ENCODE peak calls at places on chromosomes 7 and 10, in eight cellular contexts. S is right lobe of liver, K is lower lobe of right lung, H is breast epithelium, U is coronary artery, P is K562, I is HFF-Myc, Q is choroid plexus epithelial cell. W is an unnamed sample.

GRCh38 chr7:2705371-2706096 is 17.5 kb downstream of the AMZ1 start:
- DNase-seq in S (no peak), U (no peak), Q (no peak), P (no peak), K (no peak), I (no peak), H (no peak), W (no peak)

GRCh38 chr7:519429-519973 is at the start of gene PDGFA:
- DNase-seq in H (no peak), P (peak; percentile 64), Q (peak; percentile 58), I (no peak), S (no peak), K (no peak), U (no peak), W (no peak)

GRCh38 chr7:29606287-29606721 is 42.7 kb downstream of the PRR15 start:
- DNase-seq in S (no peak), P (peak; percentile 38), U (no peak), K (no peak), H (no peak), Q (peak; percentile 59), I (peak; percentile 30), W (no peak)

GRCh38 chr10:128723631-128724205 is 597.5 kb upstream of the MKI67 start:
- DNase-seq in Q (no peak), H (no peak), I (no peak), U (peak; percentile 66), S (no peak), P (no peak), K (no peak), W (no peak)

GRCh38 chr7:63104666-63105065 is 894.0 kb upstream of the ZNF722 start:
- DNase-seq in Q (no peak), U (no peak), K (no peak), I (no peak), P (no peak), H (no peak), S (no peak), W (no peak)

GRCh38 chr7:80918909-80919721 is at the start of gene SEMA3C:
- DNase-seq in Q (peak; percentile 99), K (peak; percentile 94), H (peak; percentile 86), S (peak; percentile 88), I (peak; percentile 72), P (peak; percentile 54), U (peak; percentile 93), W (peak; percentile 93)

GRCh38 chr7:7438851-7439250 is 96.8 kb downstream of the COL28A1 start:
- DNase-seq in P (no peak), H (no peak), Q (peak; percentile 98), K (no peak), U (no peak), I (peak; percentile 94), S (no peak), W (no peak)

GRCh38 chr10:86642021-86642420 is 12.3 kb upstream of the OPN4 start:
- DNase-seq in H (no peak), K (no peak), U (no peak), Q (no peak), S (no peak), P (no peak), I (no peak), W (no peak)

GRCh38 chr10:10353326-10353725 is 664.3 kb upstream of the CELF2 start:
- DNase-seq in U (no peak), S (no peak), H (no peak), K (no peak), Q (no peak), I (no peak), P (no peak), W (no peak)

GRCh38 chr7:140003913-140004382 is 58.8 kb downstream of the PARP12 start:
- DNase-seq in H (no peak), U (no peak), P (peak; percentile 84), Q (peak; percentile 85), I (peak; percentile 17), S (no peak), K (no peak), W (peak; percentile 51)

GRCh38 chr10:78413294-78414055 is 379.8 kb downstream of the RPS24 start:
- DNase-seq in S (no peak), K (no peak), P (no peak), U (peak; percentile 55), H (no peak), I (no peak), Q (no peak), W (no peak)

GRCh38 chr7:70417061-70417655 is 714.8 kb upstream of the GALNT17 start:
- DNase-seq in S (no peak), U (no peak), P (no peak), I (no peak), Q (no peak), K (no peak), H (no peak), W (peak; percentile 27)

GRCh38 chr7:50450691-50451051 is 521 bp upstream of the FIGNL1 start:
- DNase-seq in Q (no peak), U (no peak), I (no peak), H (no peak), P (no peak), K (peak; percentile 61), S (no peak), W (no peak)

GRCh38 chr7:1043552-1044188 is 676 bp upstream of the GPR146 start:
- DNase-seq in Q (peak; percentile 23), P (no peak), K (no peak), S (no peak), U (no peak), H (no peak), I (no peak), W (no peak)

GRCh38 chr7:128918266-128918665 is 7.8 kb upstream of the KCP start:
- DNase-seq in P (no peak), S (no peak), U (peak; percentile 19), K (no peak), H (no peak), I (no peak), Q (no peak), W (no peak)

GRCh38 chr7:128920913-128921582 is 10.5 kb upstream of the KCP start:
- DNase-seq in U (peak; percentile 38), Q (no peak), I (no peak), K (peak; percentile 68), S (no peak), H (no peak), P (no peak), W (no peak)

GRCh38 chr7:128919241-128919640 is 8.7 kb upstream of the KCP start:
- DNase-seq in H (no peak), U (peak; percentile 43), P (no peak), Q (no peak), I (no peak), S (no peak), K (no peak), W (no peak)

GRCh38 chr7:128921866-128922440 is 11.4 kb upstream of the KCP start:
- DNase-seq in Q (no peak), K (no peak), U (peak; percentile 62), I (no peak), P (no peak), H (no peak), S (no peak), W (no peak)

GRCh38 chr7:128919881-128920789 is 9.6 kb upstream of the KCP start:
- DNase-seq in K (no peak), S (no peak), U (peak; percentile 36), P (no peak), Q (no peak), H (no peak), I (no peak), W (no peak)
- TF ChIP-seq CTCF in K (no peak), S (no peak), U (no peak), P (peak; percentile 35), Q (no peak), H (no peak), I (no peak), W (peak; percentile 32)

DNA sequence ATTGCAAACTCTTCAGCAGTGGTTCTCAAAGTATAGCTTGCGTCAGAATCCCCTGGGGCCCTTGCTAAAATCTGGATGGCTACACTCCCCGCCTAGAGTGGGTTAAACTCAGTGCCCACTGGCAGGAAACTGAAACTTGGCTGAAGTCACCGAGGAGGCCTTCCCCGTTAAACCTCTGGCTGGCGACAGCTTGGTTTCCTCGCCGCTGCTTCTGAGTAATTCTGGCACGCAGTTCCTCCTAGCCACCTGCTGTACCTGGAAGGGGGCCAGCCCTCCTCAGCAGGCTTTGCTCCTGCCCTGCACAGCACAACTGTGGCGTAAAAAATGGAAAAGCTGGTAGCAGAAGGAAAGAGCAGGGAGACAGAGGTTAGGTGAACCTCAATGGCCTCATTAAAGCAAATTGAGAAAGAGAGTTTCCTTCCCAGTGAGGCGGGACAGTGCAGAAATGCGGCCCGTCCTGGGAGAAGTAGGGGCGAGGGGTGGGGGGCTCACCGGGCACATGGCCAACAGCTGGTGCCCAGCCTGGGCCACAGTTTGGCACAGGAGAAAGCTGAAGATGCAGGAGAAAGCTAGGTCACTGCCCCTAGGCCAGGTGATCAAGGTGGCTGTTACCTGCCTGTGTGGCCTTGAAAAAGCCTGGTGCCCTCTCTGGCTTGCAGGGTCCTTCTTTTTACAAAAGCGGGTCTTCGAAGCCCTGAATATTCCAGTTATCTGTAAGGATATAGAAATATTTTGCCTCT is 46.6 kb downstream of the ALOX5 start:
- DNase-seq in U (peak; percentile 78), I (peak; percentile 41), K (peak; percentile 79), H (peak; percentile 66), Q (peak; percentile 54), S (peak; percentile 69), P (peak; percentile 8), W (no peak)
- H3K4me3 ChIP-seq in U (peak overlapping the region; percentile 20), I (no peak overlapping the region), K (peak overlapping the region; percentile 60), H (no peak overlapping the region), Q (no peak overlapping the region), S (no peak overlapping the region), P (no peak overlapping the region), W (no peak overlapping the region)

GRCh38 chr7:118867860-118868259 is 643.4 kb downstream of the ANKRD7 start:
- DNase-seq in U (no peak), H (no peak), S (no peak), K (no peak), I (no peak), Q (no peak), P (no peak), W (no peak)

GRCh38 chr7:118872568-118872967 is 648.1 kb downstream of the ANKRD7 start:
- DNase-seq in U (no peak), K (no peak), S (no peak), H (no peak), I (no peak), Q (no peak), P (no peak), W (no peak)

GRCh38 chr7:118870187-118870586 is 645.7 kb downstream of the ANKRD7 start:
- DNase-seq in P (no peak), H (no peak), U (no peak), K (no peak), Q (peak; percentile 0), S (no peak), I (no peak), W (no peak)
- TF ChIP-seq CTCF in P (no peak), H (no peak), U (no peak), K (no peak), Q (no peak), S (peak; percentile 24), I (no peak), W (no peak)

DNA sequence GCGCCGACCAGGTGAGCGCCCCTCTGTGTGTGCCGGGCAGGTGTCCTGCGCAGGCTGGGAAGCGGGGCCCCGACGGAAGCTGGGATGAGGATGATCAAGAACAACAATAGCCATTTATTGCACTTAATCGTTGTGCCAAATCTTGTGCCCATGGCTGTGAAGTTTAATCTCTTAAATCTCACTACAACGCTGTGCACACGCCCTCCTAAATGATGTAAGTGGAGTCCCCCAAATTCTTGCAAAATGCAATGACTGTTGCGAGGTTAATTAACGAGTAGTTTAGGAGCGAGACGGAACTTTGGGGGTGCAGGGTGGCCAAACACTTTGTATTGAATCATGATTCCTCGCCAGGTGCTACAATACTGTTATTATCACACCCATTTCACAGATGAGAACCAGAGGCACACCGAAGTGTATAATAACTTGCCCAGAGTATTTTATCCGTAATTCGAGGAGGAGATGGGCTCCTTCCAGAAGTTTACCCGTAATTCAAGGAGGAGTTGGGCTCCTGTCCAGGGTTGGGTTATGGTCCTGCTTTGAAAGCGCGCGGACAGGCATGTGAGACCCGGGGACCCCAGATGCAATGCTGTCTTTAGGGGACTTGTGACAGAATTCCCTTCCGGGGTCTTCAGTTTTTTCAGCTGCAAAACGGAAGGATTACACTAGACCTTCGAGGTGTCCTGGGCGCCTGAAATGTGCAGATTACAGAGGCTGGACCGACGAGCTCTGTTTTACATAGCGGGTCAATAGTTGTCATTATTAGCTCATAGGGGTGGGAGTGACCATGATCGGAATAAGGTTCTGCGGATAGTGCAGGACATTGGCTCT is 1.0 kb downstream of the FFAR4 start:
- DNase-seq in P (no peak), U (no peak), S (no peak), Q (no peak), I (no peak), H (no peak), K (no peak), W (no peak)
- H3K4me3 ChIP-seq in P (no peak overlapping the region), U (peak overlapping the region; percentile 66), S (peak overlapping the region; percentile 14), Q (no peak overlapping the region), I (no peak overlapping the region), H (peak overlapping the region; percentile 41), K (peak overlapping the region; percentile 48), W (no peak overlapping the region)

W was measured in BE2C.